ENCODE peak calls at places on chromosomes 7 and 10, in seven cellular contexts. M is tibial nerve, Q is GM12878, D is ovary, J is SK-N-SH, F is upper lobe of left lung, T is HepG2. Y is an unnamed sample.

GRCh38 chr7:132709971-132710567 is 133.8 kb upstream of the PLXNA4 start:
- DNase-seq in M (no peak), Q (no peak), D (no peak), J (no peak), F (no peak), T (peak; percentile 10), Y (no peak)

GRCh38 chr10:33032354-33033254 is 74.6 kb upstream of the ITGB1 start:
- DNase-seq in M (no peak), Q (no peak), D (no peak), J (no peak), F (no peak), T (peak; percentile 5), Y (no peak)

GRCh38 chr7:19707240-19707639 is 1.6 kb downstream of the POLR1F start:
- DNase-seq in M (no peak), Q (no peak), D (no peak), J (no peak), F (no peak), T (peak; percentile 27), Y (no peak)

GRCh38 chr10:110226555-110226925 is 19.1 kb downstream of the MXI1 start:
- DNase-seq in M (peak; percentile 86), Q (no peak), D (peak; percentile 94), J (peak; percentile 95), F (peak; percentile 97), T (peak; percentile 60), Y (peak; percentile 94)

GRCh38 chr7:5183155-5183554 is 6.9 kb upstream of the WIPI2 start:
- DNase-seq in M (no peak), Q (no peak), D (no peak), J (no peak), F (no peak), T (no peak), Y (no peak)

GRCh38 chr10:133419211-133419950 is 5.0 kb downstream of the SPRN start:
- DNase-seq in M (no peak), Q (no peak), D (peak; percentile 14), J (no peak), F (peak; percentile 75), T (no peak), Y (no peak)

GRCh38 chr10:110525349-110526260 is 27.9 kb downstream of the DUSP5 start:
- DNase-seq in M (no peak), Q (no peak), D (no peak), J (no peak), F (no peak), T (no peak), Y (no peak)

GRCh38 chr10:101193210-101193609 is 36.1 kb downstream of the LBX1 start:
- DNase-seq in M (no peak), Q (no peak), D (no peak), J (no peak), F (no peak), T (no peak), Y (no peak)

GRCh38 chr7:137172105-137172590 is 171.4 kb downstream of the PTN start:
- DNase-seq in M (no peak), Q (no peak), D (no peak), J (no peak), F (no peak), T (no peak), Y (no peak)

GRCh38 chr10:788796-789748 is 99.6 kb upstream of the DIP2C start:
- DNase-seq in M (no peak), Q (no peak), D (peak; percentile 73), J (peak; percentile 91), F (peak; percentile 86), T (peak; percentile 82), Y (peak; percentile 82)

GRCh38 chr7:50632561-50633413 is 67.6 kb upstream of the DDC start:
- DNase-seq in M (no peak), Q (no peak), D (no peak), J (peak; percentile 74), F (peak; percentile 41), T (peak; percentile 70), Y (peak; percentile 59)

GRCh38 chr7:154684651-154685563 is 318.0 kb downstream of the PAXIP1 start:
- DNase-seq in M (no peak), Q (no peak), D (no peak), J (peak; percentile 75), F (no peak), T (no peak), Y (peak; percentile 66)

GRCh38 chr7:156950381-156950858 is 908 bp downstream of the NOM1 start:
- DNase-seq in M (no peak), Q (no peak), D (no peak), J (no peak), F (no peak), T (no peak), Y (no peak)

GRCh38 chr10:86113983-86114382 is 252.6 kb downstream of the GRID1 start:
- DNase-seq in M (no peak), Q (no peak), D (no peak), J (no peak), F (no peak), T (no peak), Y (no peak)

GRCh38 chr10:86671419-86671818 is 3.1 kb downstream of the LDB3 start:
- DNase-seq in M (no peak), Q (no peak), D (no peak), J (no peak), F (no peak), T (no peak), Y (peak; percentile 56)

GRCh38 chr7:131897016-131897789 is 340.8 kb upstream of the PODXL start:
- DNase-seq in M (no peak), Q (no peak), D (no peak), J (peak; percentile 16), F (no peak), T (no peak), Y (no peak)

GRCh38 chr7:112302566-112302965 is 96.1 kb downstream of the ZNF277 start:
- DNase-seq in M (no peak), Q (no peak), D (no peak), J (no peak), F (no peak), T (peak; percentile 7), Y (no peak)

GRCh38 chr10:51700228-51700835 is 937 bp upstream of the CSTF2T start:
- DNase-seq in M (no peak), Q (no peak), D (peak; percentile 29), J (no peak), F (no peak), T (no peak), Y (peak; percentile 17)

GRCh38 chr10:30823651-30824050 is 194.1 kb upstream of the LYZL2 start:
- DNase-seq in M (no peak), Q (no peak), D (no peak), J (no peak), F (no peak), T (no peak), Y (no peak)

GRCh38 chr10:114930320-114930719 is 7.7 kb upstream of the TRUB1 start:
- DNase-seq in M (no peak), Q (no peak), D (no peak), J (no peak), F (no peak), T (no peak), Y (no peak)

GRCh38 chr7:148866362-148866761 is 17.7 kb downstream of the EZH2 start:
- DNase-seq in M (no peak), Q (no peak), D (no peak), J (no peak), F (no peak), T (no peak), Y (no peak)
- H3K27ac ChIP-seq in M (no peak overlapping the region), Q (no peak overlapping the region), D (no peak overlapping the region), J (no peak overlapping the region), F (no peak overlapping the region), T (no peak overlapping the region), Y (no peak overlapping the region)

GRCh38 chr7:16261100-16261499 is 160.2 kb downstream of the CRPPA start:
- DNase-seq in M (no peak), Q (no peak), D (no peak), J (no peak), F (no peak), T (no peak), Y (no peak)
- TF ChIP-seq EP300 in M (no peak), Q (no peak), D (no peak), J (no peak), F (no peak), T (no peak), Y (no peak)

DNA sequence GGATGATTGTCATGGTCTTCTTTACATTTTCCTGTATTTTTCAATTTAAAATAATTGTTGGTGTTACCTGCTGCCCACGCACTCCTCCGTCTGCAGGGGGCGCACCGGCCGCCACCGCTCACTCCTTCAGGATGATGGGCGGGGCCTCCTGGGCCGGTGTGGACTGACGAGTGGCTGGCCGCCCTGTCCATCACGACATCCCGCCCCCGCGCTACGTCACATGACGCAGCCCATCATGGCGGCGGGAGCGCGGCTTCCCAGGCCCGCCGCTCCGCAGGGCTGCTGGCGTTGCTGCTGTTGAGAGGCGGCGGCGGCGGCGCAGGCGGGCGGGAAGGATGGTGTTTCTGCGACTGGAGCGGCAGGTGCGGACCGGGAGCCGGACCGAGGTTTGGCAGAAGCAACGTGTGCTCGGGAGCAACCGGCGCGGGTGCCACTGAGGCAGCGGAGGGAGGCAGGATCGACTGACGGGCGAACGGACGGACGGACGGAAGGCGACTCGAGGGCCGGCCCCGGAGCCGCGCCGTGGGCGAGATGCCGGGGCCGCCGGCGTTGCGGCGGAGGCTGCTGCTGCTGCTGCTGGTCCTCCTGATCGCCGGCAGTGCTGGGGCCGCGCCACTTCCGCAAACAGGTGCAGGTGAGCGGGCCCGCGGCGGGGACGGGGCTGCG is at the start of gene LMTK2:
- DNase-seq in M (peak; percentile 97), Q (peak; percentile 65), D (peak; percentile 99), J (peak; percentile 100), F (peak; percentile 99), T (peak; percentile 81), Y (peak; percentile 97)
- H3K27ac ChIP-seq in M (peak within 1 kb of the TSS; percentile 51), Q (no peak within 1 kb of the TSS), D (peak within 1 kb of the TSS; percentile 68), J (peak within 1 kb of the TSS; percentile 64), F (peak within 1 kb of the TSS; percentile 89), T (peak within 1 kb of the TSS; percentile 71), Y (peak within 1 kb of the TSS; percentile 92)

DNA sequence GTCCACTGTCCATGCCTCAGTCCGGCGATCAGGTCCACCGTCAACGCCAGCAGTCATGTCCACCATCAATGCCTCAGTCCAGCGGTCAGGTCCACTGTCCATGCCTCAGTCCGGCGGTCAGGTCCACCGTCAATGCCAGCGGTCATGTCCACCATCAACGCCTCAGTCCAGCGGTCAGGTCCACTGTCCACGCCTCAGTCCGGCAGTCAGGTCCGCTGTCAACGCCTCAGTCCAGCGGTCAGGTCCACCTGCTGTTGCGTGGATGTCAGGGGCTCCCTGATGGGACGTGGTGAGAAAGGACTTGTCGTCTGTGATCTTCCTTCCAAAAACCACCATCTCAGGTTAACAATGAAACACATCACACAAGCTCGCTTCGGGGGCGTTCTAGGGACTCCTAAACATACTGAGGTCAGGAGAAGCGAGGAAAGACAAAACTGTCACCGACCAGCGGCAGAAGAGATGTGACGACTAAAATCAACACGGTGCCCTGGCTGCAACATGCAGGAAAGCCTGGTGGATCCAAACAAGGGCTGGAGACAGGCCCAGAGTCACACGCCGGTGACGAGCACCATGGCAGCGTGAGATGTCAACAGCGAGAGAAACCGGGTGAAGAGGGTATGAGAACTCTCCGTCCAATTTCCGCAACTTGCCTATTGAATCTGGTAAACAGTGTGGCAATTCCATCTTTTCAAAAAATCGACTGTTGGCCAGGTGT is 264.2 kb downstream of the MAD1L1 start:
- DNase-seq in M (no peak), Q (no peak), D (no peak), J (no peak), F (no peak), T (no peak), Y (no peak)
- TF ChIP-seq EP300 in M (no peak), Q (no peak), D (no peak), J (no peak), F (no peak), T (no peak), Y (no peak)

DNA sequence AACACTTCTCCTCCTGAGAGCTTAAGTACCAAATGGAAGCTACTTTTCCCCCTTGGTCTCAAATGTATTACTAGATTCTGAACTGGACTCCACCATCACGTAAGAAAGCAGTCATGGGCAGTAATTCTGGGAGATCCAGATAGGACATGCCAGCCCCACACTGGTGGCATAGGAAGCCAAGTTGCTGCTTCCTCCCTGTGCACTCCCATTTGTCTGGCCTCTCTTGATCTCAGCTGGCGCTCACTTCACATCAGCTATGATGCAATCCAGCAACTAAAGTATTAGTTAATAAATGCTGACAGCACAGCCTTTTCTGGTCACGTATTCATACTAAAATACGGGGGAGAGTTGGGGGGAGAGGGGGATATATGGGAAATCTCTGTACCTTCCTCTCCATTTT is 3.4 kb upstream of the IL6 start:
- DNase-seq in M (no peak), Q (no peak), D (no peak), J (no peak), F (no peak), T (no peak), Y (no peak)
- H3K27ac ChIP-seq in M (no peak overlapping the region), Q (no peak overlapping the region), D (no peak overlapping the region), J (peak overlapping the region; percentile 39), F (peak overlapping the region; percentile 69), T (no peak overlapping the region), Y (peak overlapping the region; percentile 65)